ENCODE peak calls at places on chromosomes 1 and 21, in five cellular contexts. One of them, this sample, is unnamed.

GRCh38 chr1:160244209-160244608 is 18.1 kb downstream of the DCAF8 start:
- DNase-seq in epithelial cell of esophagus: no peak
- DNase-seq in ELR: no peak
- DNase-seq in BJ: no peak
- DNase-seq in endothelial cell: no peak
- DNase-seq in this sample: no peak

GRCh38 chr1:155071701-155072100 is 6.9 kb upstream of the EFNA3 start:
- DNase-seq in epithelial cell of esophagus: no peak
- DNase-seq in BJ: no peak
- DNase-seq in endothelial cell: no peak
- DNase-seq in ELR: no peak
- DNase-seq in this sample: no peak

GRCh38 chr1:57310992-57311790 is 112.7 kb downstream of the DAB1 start:
- DNase-seq in epithelial cell of esophagus: no peak
- DNase-seq in BJ: no peak
- DNase-seq in ELR: no peak
- DNase-seq in endothelial cell: no peak
- DNase-seq in this sample: no peak

GRCh38 chr1:175129997-175130648 is 62.5 kb downstream of the KIAA0040 start:
- DNase-seq in BJ: no peak
- DNase-seq in epithelial cell of esophagus: no peak
- DNase-seq in endothelial cell: peak
- DNase-seq in ELR: no peak
- DNase-seq in this sample: no peak

GRCh38 chr1:19028110-19028509 is 71.6 kb upstream of the IFFO2 start:
- DNase-seq in endothelial cell: no peak
- DNase-seq in epithelial cell of esophagus: no peak
- DNase-seq in BJ: no peak
- DNase-seq in ELR: no peak
- DNase-seq in this sample: peak

GRCh38 chr1:239761509-239761908 is 330.2 kb upstream of the FMN2 start:
- DNase-seq in BJ: no peak
- DNase-seq in ELR: no peak
- DNase-seq in endothelial cell: no peak
- DNase-seq in epithelial cell of esophagus: no peak
- DNase-seq in this sample: no peak

GRCh38 chr1:53559391-53559815 is 100.2 kb downstream of the DMRTB1 start:
- DNase-seq in epithelial cell of esophagus: no peak
- DNase-seq in endothelial cell: no peak
- DNase-seq in ELR: no peak
- DNase-seq in BJ: no peak
- DNase-seq in this sample: no peak

GRCh38 chr1:193342811-193343210 is 156.4 kb upstream of the B3GALT2 start:
- DNase-seq in endothelial cell: no peak
- DNase-seq in ELR: no peak
- DNase-seq in BJ: no peak
- DNase-seq in epithelial cell of esophagus: no peak
- DNase-seq in this sample: no peak

GRCh38 chr21:25313891-25314646 is 293.2 kb downstream of the MRPL39 start:
- DNase-seq in epithelial cell of esophagus: peak
- DNase-seq in endothelial cell: no peak
- DNase-seq in BJ: no peak
- DNase-seq in ELR: peak
- DNase-seq in this sample: no peak

GRCh38 chr1:156551866-156552265 is 20.5 kb downstream of the IQGAP3 start:
- DNase-seq in endothelial cell: no peak
- DNase-seq in epithelial cell of esophagus: peak
- DNase-seq in BJ: no peak
- DNase-seq in ELR: peak
- DNase-seq in this sample: no peak

GRCh38 chr1:10646347-10646861 is 150.0 kb downstream of the CASZ1 start:
- DNase-seq in BJ: no peak
- DNase-seq in endothelial cell: no peak
- DNase-seq in epithelial cell of esophagus: peak
- DNase-seq in ELR: peak
- DNase-seq in this sample: no peak

GRCh38 chr1:220791287-220791686 is 4.6 kb downstream of the MTARC1 start:
- DNase-seq in endothelial cell: no peak
- DNase-seq in epithelial cell of esophagus: peak
- DNase-seq in ELR: peak
- DNase-seq in BJ: no peak
- DNase-seq in this sample: no peak

GRCh38 chr21:22260274-22260673 is 1262.1 kb downstream of the NCAM2 start:
- DNase-seq in epithelial cell of esophagus: no peak
- DNase-seq in BJ: no peak
- DNase-seq in ELR: no peak
- DNase-seq in endothelial cell: no peak
- DNase-seq in this sample: no peak

GRCh38 chr1:82160036-82160435 is 359.3 kb downstream of the ADGRL2 start:
- DNase-seq in endothelial cell: no peak
- DNase-seq in BJ: no peak
- DNase-seq in epithelial cell of esophagus: peak
- DNase-seq in ELR: peak
- DNase-seq in this sample: no peak

GRCh38 chr1:234779160-234779538 is 169.2 kb upstream of the IRF2BP2 start:
- DNase-seq in endothelial cell: no peak
- DNase-seq in BJ: no peak
- DNase-seq in ELR: no peak
- DNase-seq in epithelial cell of esophagus: peak
- DNase-seq in this sample: no peak

GRCh38 chr1:2428490-2428889 is 16.1 kb upstream of the PEX10 start:
- DNase-seq in endothelial cell: no peak
- DNase-seq in BJ: no peak
- DNase-seq in epithelial cell of esophagus: peak
- DNase-seq in ELR: no peak
- DNase-seq in this sample: no peak

GRCh38 chr1:205580140-205580922 is 51.5 kb downstream of the ELK4 start:
- DNase-seq in BJ: no peak
- DNase-seq in ELR: no peak
- DNase-seq in endothelial cell: no peak
- DNase-seq in epithelial cell of esophagus: no peak
- DNase-seq in this sample: no peak